ENCODE peak calls at places on chromosomes 5 and 9, in ten cellular contexts. S is nephron progenitor cell; D is activated CD8-positive, alpha-beta T cell treated with anti-CD3 and anti-CD28 coated beads for 36 hours; T is fibroblast of lung; N is K562; R is D721Med; H is WTC11; E is natural killer cell; Z is left ventricle myocardium inferior; F is CD8-positive, alpha-beta T cell. B is an unnamed sample.

GRCh38 chr9:131733601-131734061 is 6.2 kb downstream of the RAPGEF1 start:
- DNase-seq in F (no peak), D (peak), T (peak), N (peak), S (no peak), Z (no peak), R (no peak), H (no peak), E (peak), B (no peak)

GRCh38 chr5:137739737-137740136 is 3.8 kb upstream of the KLHL3 start:
- DNase-seq in E (no peak), F (no peak), R (no peak), N (no peak), D (no peak), H (no peak), S (no peak), Z (no peak), T (no peak), B (no peak)

GRCh38 chr5:2140501-2140900 is 257.8 kb upstream of the IRX4 start:
- DNase-seq in R (no peak), S (no peak), D (no peak), F (no peak), N (no peak), Z (no peak), H (no peak), T (no peak), E (no peak), B (no peak)

GRCh38 chr9:16367605-16368424 is 502.7 kb downstream of the BNC2 start:
- DNase-seq in H (no peak), E (no peak), S (no peak), D (no peak), N (no peak), T (no peak), F (no peak), Z (no peak), R (no peak), B (no peak)

GRCh38 chr5:133366966-133367365 is 245.4 kb downstream of the FSTL4 start:
- DNase-seq in R (no peak), Z (no peak), H (no peak), N (no peak), D (no peak), E (no peak), T (no peak), S (no peak), F (no peak), B (no peak)

GRCh38 chr5:132184588-132184987 is 43.1 kb downstream of the P4HA2 start:
- DNase-seq in Z (no peak), F (no peak), R (no peak), T (no peak), S (no peak), E (no peak), H (peak), N (peak), D (no peak), B (no peak)

GRCh38 chr9:10366171-10366779 is 246.5 kb downstream of the PTPRD start:
- DNase-seq in H (no peak), R (no peak), T (peak), D (no peak), F (no peak), N (no peak), S (peak), Z (no peak), E (no peak), B (no peak)

GRCh38 chr5:83513491-83513890 is 41.9 kb downstream of the VCAN start:
- DNase-seq in R (no peak), T (no peak), D (no peak), H (no peak), F (no peak), E (no peak), S (no peak), N (no peak), Z (no peak), B (no peak)

GRCh38 chr5:3740546-3741371 is 145.1 kb downstream of the IRX1 start:
- DNase-seq in N (no peak), Z (no peak), E (no peak), H (no peak), R (no peak), S (no peak), D (no peak), T (no peak), F (no peak), B (no peak)

GRCh38 chr5:112573441-112573840 is 154.4 kb upstream of the EPB41L4A start:
- DNase-seq in R (no peak), T (no peak), E (no peak), S (no peak), H (no peak), D (no peak), F (no peak), N (no peak), Z (no peak), B (no peak)

GRCh38 chr9:112379177-112380101 is 469 bp upstream of the HSDL2 start:
- DNase-seq in Z (peak), E (peak), T (peak), H (peak), N (peak), F (peak), R (peak), S (peak), D (peak), B (peak)

GRCh38 chr9:114097613-114098020 is 1.5 kb downstream of the KIF12 start:
- DNase-seq in N (no peak), T (no peak), Z (no peak), R (no peak), H (no peak), F (no peak), D (no peak), E (no peak), S (no peak), B (no peak)

GRCh38 chr5:94039101-94039500 is 297.7 kb upstream of the POU5F2 start:
- DNase-seq in N (no peak), S (no peak), D (no peak), R (no peak), E (no peak), H (no peak), F (no peak), Z (no peak), T (no peak), B (no peak)

GRCh38 chr5:149641000-149641576 is 59.8 kb downstream of the ARHGEF37 start:
- DNase-seq in R (no peak), H (no peak), N (peak), S (no peak), Z (no peak), E (no peak), F (no peak), D (no peak), T (peak), B (no peak)

GRCh38 chr9:86909388-86909787 is 37.9 kb downstream of the GAS1 start:
- DNase-seq in Z (no peak), R (no peak), N (no peak), S (no peak), T (peak), F (no peak), E (no peak), H (no peak), D (no peak), B (no peak)

GRCh38 chr5:148740966-148741742 is 85.3 kb upstream of the ADRB2 start:
- DNase-seq in E (no peak), H (no peak), S (no peak), T (peak), Z (no peak), R (no peak), F (no peak), D (no peak), N (peak), B (no peak)

GRCh38 chr5:26518065-26518464 is 520.3 kb downstream of the CDH9 start:
- DNase-seq in H (no peak), N (no peak), F (no peak), D (no peak), E (no peak), R (no peak), T (no peak), S (no peak), Z (no peak), B (no peak)

GRCh38 chr9:125932012-125932411 is 184.8 kb downstream of the PBX3 start:
- DNase-seq in E (no peak), N (no peak), F (no peak), S (no peak), T (peak), H (no peak), Z (no peak), D (no peak), R (no peak), B (no peak)

GRCh38 chr9:84839538-84839937 is 170.0 kb downstream of the NTRK2 start:
- DNase-seq in S (peak), N (no peak), H (no peak), D (no peak), F (no peak), Z (no peak), E (no peak), T (no peak), R (no peak), B (no peak)

GRCh38 chr5:111453747-111454146 is 58.6 kb downstream of the STARD4 start:
- DNase-seq in N (no peak), Z (no peak), D (no peak), H (no peak), S (no peak), T (peak), R (no peak), E (no peak), F (no peak), B (no peak)

GRCh38 chr9:38096238-38096805 is 27.3 kb upstream of the SHB start:
- DNase-seq in N (no peak), E (no peak), T (no peak), H (no peak), F (no peak), D (no peak), S (no peak), R (no peak), Z (no peak), B (no peak)

GRCh38 chr9:27436234-27436633 is 87.9 kb upstream of the IFNK start:
- DNase-seq in N (no peak), S (no peak), T (no peak), F (no peak), Z (no peak), E (no peak), D (no peak), H (no peak), R (no peak), B (no peak)

GRCh38 chr5:33736510-33736909 is 155.3 kb downstream of the ADAMTS12 start:
- DNase-seq in T (peak), E (no peak), R (no peak), H (no peak), N (no peak), D (no peak), S (no peak), Z (no peak), F (no peak), B (no peak)

GRCh38 chr5:18792145-18792544 is 1157.9 kb downstream of the TAF11L14 start:
- DNase-seq in T (no peak), H (no peak), E (no peak), S (no peak), N (no peak), F (no peak), R (no peak), D (no peak), Z (no peak), B (no peak)

GRCh38 chr9:1005043-1005667 is 28.7 kb downstream of the DMRT3 start:
- DNase-seq in E (no peak), F (no peak), S (no peak), N (peak), Z (no peak), H (peak), R (no peak), D (peak), T (peak), B (no peak)

GRCh38 chr5:14668247-14668646 is 3.7 kb downstream of the OTULIN start:
- DNase-seq in R (no peak), D (peak), H (no peak), E (peak), T (no peak), F (no peak), S (no peak), Z (no peak), N (no peak), B (no peak)

DNA sequence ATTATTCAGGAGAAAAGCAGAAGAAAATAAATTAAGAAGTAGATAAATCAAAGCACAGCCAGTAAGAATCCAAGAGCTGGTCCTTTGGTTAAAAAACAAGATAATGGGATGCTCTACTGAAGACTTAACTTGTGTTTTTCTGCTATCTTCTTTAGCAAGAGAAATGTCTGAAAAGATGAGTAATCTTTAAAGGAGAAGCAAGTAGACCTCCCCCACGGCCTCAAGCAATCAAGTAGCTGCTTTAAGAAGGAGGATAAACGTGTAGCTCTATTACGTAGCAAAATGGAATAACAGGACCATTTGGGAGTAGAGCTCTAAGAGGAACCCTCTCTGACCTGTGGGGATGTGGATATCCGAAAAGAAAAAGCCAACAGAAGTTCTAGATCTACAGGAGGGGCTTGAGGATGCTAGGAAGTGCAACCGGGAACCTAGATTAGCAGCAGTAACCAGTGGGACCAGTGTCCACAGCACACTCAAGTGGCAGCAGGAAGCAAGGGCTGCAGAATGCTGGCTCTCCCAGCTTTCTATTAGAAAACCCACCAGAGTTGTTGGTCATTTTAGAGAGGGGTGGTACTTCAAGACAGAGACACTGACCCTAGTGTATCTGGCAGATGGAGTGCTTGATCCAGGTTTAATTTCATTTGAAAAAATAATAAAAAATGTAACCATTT is 185.4 kb downstream of the GABBR2 start:
- DNase-seq in T (peak), R (no peak), S (no peak), D (no peak), E (no peak), F (no peak), Z (no peak), N (no peak), H (peak), B (no peak)
- TF ChIP-seq CTCF in T (peak), R (peak), S (no peak), D (no peak), E (no peak), F (no peak), Z (no peak), N (peak), H (no peak), B (no peak)

GRCh38 chr9:134168731-134169130 is 4.4 kb upstream of the RNU6ATAC start:
- DNase-seq in T (no peak), N (no peak), H (peak), R (no peak), D (peak), E (no peak), Z (no peak), S (no peak), F (no peak), B (no peak)
- TF ChIP-seq CTCF in T (no peak), N (peak), H (no peak), R (no peak), D (no peak), E (no peak), Z (no peak), S (no peak), F (no peak), B (no peak)

DNA sequence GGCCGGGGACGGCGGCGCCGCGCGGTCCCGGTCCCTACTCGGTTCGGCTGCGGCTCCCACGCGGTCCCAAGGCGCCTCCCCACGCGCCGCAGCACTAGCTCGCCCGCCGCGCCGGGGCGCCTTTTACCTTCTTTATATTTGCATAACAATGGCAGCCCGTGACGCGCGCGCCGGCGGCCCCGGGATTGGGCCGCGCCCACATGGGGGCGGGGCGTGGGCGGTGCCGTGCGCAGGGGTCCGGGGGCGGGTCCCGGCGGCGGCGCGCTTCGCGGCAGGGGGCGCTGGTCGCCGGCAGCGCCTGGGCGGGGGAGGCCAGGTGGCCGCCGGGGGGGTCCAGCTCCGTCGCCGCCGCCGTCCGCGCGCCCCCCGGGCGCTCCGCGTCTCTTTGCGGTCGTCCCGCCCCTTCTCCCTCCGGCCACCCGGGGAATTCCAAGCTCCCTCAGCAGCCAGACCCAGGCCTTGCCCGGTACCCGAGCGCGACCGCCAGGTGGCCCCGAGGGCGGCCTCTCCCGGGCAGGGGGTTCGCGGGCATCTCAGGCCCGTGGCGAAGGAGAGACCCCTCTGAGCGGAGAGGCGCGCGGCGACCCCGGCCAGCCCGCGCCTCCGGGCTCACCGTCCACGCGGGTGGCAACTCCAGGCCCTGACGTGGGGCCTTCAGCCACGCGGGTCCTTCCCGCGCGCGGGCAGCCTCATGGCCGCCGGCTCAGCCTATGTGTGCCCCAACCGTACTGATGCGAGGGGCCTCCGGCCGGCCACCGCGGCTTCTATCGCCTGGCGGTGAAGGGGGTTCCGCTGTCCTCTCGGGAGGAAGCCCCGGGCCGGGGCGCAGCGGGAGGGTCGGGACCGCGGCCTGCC is at the start of gene NRARP:
- DNase-seq in E (peak), T (peak), N (peak), D (peak), Z (peak), S (peak), F (peak), H (peak), R (peak), B (peak)
- TF ChIP-seq CTCF in E (peak), T (peak), N (peak), D (peak), Z (peak), S (peak), F (peak), H (peak), R (no peak), B (no peak)

DNA sequence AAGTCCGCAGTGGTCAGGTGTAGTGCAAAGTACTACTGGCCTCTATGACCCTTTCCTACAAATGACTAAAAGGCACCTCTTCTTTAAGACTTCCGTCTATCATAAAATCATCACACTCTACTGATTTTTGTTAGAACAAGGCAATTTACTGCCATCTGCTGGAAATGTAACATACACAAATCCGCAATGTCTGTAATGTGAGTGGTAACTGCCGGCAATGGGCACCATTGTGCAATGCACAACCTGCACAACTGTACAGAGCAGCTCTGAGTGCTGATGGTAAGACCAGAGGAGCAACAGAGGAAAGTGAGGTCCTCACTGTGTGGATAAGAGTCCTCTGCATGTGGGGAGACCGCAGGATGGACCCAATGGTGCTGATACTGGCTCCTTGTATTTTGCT is 103.8 kb downstream of the ATPSCKMT start:
- DNase-seq in E (no peak), H (no peak), Z (no peak), F (no peak), T (peak), D (no peak), N (no peak), R (no peak), S (no peak), B (no peak)
- TF ChIP-seq CTCF in E (no peak), H (no peak), Z (peak), F (no peak), T (peak), D (no peak), N (peak), R (peak), S (peak), B (no peak)

DNA sequence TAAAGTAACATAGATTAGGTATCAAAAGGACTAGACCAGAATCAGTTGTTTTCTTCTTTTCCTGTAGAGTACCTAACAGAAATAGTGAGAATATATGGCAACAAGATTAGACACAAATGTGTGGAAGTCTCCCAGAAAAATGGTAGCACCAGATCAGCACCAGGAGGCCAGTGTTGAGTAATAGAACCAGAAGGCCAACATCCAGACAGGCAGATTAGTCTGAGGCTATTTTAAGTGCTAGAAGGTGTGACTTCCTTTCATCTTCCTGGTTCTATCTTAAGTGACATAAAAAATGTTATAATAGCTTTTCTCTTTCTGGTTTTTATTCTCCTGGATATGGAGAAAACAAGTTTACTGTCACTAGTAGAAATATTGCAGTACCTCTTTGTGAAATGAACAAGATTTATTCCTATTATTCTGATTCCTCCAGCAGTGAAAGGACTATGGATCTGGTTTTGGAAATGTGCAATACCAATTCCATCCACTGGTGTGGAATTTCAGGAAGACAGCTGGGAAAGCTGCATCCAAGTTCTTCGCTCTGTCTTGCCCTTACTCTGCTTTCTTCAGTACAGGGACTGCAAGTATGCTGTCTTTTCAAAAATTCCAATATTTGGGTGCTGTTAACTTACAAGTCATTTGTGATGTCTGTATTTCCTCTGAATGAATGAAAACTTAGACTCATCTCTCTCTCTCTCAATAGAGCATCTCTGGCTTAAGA is 39.1 kb downstream of the SHLD3 start:
- DNase-seq in S (no peak), F (no peak), N (no peak), H (no peak), Z (no peak), D (no peak), E (no peak), T (peak), R (no peak), B (no peak)
- TF ChIP-seq CTCF in S (peak), F (peak), N (peak), H (peak), Z (peak), D (no peak), E (no peak), T (peak), R (peak), B (no peak)

DNA sequence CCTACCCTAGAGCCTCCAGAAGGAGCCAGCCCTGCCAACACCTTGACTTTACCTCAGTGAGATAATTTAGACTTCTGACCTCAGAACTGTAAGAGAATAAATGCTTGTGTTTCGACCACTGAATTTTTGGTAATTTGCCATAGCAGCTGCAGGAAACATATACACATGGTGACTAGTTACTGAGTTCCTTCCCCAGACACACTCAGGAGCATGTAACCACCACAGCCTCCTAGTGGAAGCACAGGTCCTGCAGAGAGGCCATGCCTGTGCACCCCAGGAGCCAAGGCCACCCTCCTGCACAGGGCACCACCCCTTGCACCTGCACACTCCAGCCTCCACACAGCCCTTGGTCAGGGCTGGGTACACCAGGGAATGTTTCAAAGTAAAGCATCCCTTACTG is 7.6 kb upstream of the CAMSAP1 start:
- DNase-seq in H (no peak), D (no peak), T (peak), N (no peak), Z (no peak), F (no peak), S (no peak), R (no peak), E (no peak), B (no peak)
- TF ChIP-seq CTCF in H (no peak), D (no peak), T (no peak), N (no peak), Z (no peak), F (no peak), S (no peak), R (no peak), E (no peak), B (no peak)

GRCh38 chr5:152270117-152270516 is 135.0 kb downstream of the NMUR2 start:
- DNase-seq in S (no peak), T (no peak), F (no peak), D (no peak), H (no peak), R (no peak), E (no peak), Z (no peak), N (no peak), B (no peak)
- TF ChIP-seq CTCF in S (no peak), T (no peak), F (no peak), D (no peak), H (no peak), R (no peak), E (no peak), Z (no peak), N (no peak), B (no peak)